ENCODE peak calls at places on chromosomes 2 and 18, in seven cellular contexts. One of them, this sample, is unnamed.

GRCh38 chr2:145815933-145816332 is 1296.0 kb upstream of the ZEB2 start:
- DNase-seq in glomerular endothelial cell: no peak
- DNase-seq in AG04449: no peak
- DNase-seq in HFFc6: no peak
- DNase-seq in activated naive CD8-positive, alpha-beta T cell treated with anti-CD3 and anti-CD28 coated beads, Interleukin-2, amount 10 ng/mL, durations not matched to agents 7 days and 5 days: no peak
- DNase-seq in NCI-H774: no peak
- DNase-seq in nephron progenitor cell: no peak
- DNase-seq in this sample: no peak

GRCh38 chr2:107745100-107745499 is 81.6 kb upstream of the RGPD4 start:
- DNase-seq in glomerular endothelial cell: no peak
- DNase-seq in AG04449: no peak
- DNase-seq in HFFc6: no peak
- DNase-seq in activated naive CD8-positive, alpha-beta T cell treated with anti-CD3 and anti-CD28 coated beads, Interleukin-2, amount 10 ng/mL, durations not matched to agents 7 days and 5 days: no peak
- DNase-seq in NCI-H774: no peak
- DNase-seq in nephron progenitor cell: no peak
- DNase-seq in this sample: no peak

GRCh38 chr2:63692002-63692606 is 103.3 kb downstream of the MDH1 start:
- DNase-seq in glomerular endothelial cell: peak; percentile 27
- DNase-seq in AG04449: no peak
- DNase-seq in HFFc6: peak; percentile 44
- DNase-seq in activated naive CD8-positive, alpha-beta T cell treated with anti-CD3 and anti-CD28 coated beads, Interleukin-2, amount 10 ng/mL, durations not matched to agents 7 days and 5 days: no peak
- DNase-seq in NCI-H774: peak; percentile 12
- DNase-seq in nephron progenitor cell: no peak
- DNase-seq in this sample: peak; percentile 5

GRCh38 chr2:58447586-58447985 is 206.5 kb upstream of the FANCL start:
- DNase-seq in glomerular endothelial cell: no peak
- DNase-seq in AG04449: no peak
- DNase-seq in HFFc6: no peak
- DNase-seq in activated naive CD8-positive, alpha-beta T cell treated with anti-CD3 and anti-CD28 coated beads, Interleukin-2, amount 10 ng/mL, durations not matched to agents 7 days and 5 days: no peak
- DNase-seq in NCI-H774: no peak
- DNase-seq in nephron progenitor cell: no peak
- DNase-seq in this sample: no peak

GRCh38 chr2:117980381-117980780 is 33.5 kb downstream of the CCDC93 start:
- DNase-seq in glomerular endothelial cell: no peak
- DNase-seq in AG04449: peak; percentile 38
- DNase-seq in HFFc6: peak; percentile 73
- DNase-seq in activated naive CD8-positive, alpha-beta T cell treated with anti-CD3 and anti-CD28 coated beads, Interleukin-2, amount 10 ng/mL, durations not matched to agents 7 days and 5 days: no peak
- DNase-seq in NCI-H774: no peak
- DNase-seq in nephron progenitor cell: no peak
- DNase-seq in this sample: no peak

GRCh38 chr2:763766-764525 is 86.7 kb upstream of the TMEM18 start:
- DNase-seq in glomerular endothelial cell: no peak
- DNase-seq in AG04449: peak; percentile 9
- DNase-seq in HFFc6: peak; percentile 10
- DNase-seq in activated naive CD8-positive, alpha-beta T cell treated with anti-CD3 and anti-CD28 coated beads, Interleukin-2, amount 10 ng/mL, durations not matched to agents 7 days and 5 days: no peak
- DNase-seq in NCI-H774: no peak
- DNase-seq in nephron progenitor cell: no peak
- DNase-seq in this sample: no peak

GRCh38 chr2:180927030-180927686 is 53.2 kb upstream of the UBE2E3 start:
- DNase-seq in glomerular endothelial cell: no peak
- DNase-seq in AG04449: no peak
- DNase-seq in HFFc6: no peak
- DNase-seq in activated naive CD8-positive, alpha-beta T cell treated with anti-CD3 and anti-CD28 coated beads, Interleukin-2, amount 10 ng/mL, durations not matched to agents 7 days and 5 days: no peak
- DNase-seq in NCI-H774: no peak
- DNase-seq in nephron progenitor cell: no peak
- DNase-seq in this sample: no peak

GRCh38 chr2:239648607-239649006 is 247.8 kb upstream of the HDAC4 start:
- DNase-seq in glomerular endothelial cell: no peak
- DNase-seq in AG04449: no peak
- DNase-seq in HFFc6: no peak
- DNase-seq in activated naive CD8-positive, alpha-beta T cell treated with anti-CD3 and anti-CD28 coated beads, Interleukin-2, amount 10 ng/mL, durations not matched to agents 7 days and 5 days: no peak
- DNase-seq in NCI-H774: no peak
- DNase-seq in nephron progenitor cell: no peak
- DNase-seq in this sample: no peak

GRCh38 chr2:111134082-111134481 is 13.4 kb downstream of the BCL2L11 start:
- DNase-seq in glomerular endothelial cell: no peak
- DNase-seq in AG04449: no peak
- DNase-seq in HFFc6: no peak
- DNase-seq in activated naive CD8-positive, alpha-beta T cell treated with anti-CD3 and anti-CD28 coated beads, Interleukin-2, amount 10 ng/mL, durations not matched to agents 7 days and 5 days: no peak
- DNase-seq in NCI-H774: no peak
- DNase-seq in nephron progenitor cell: no peak
- DNase-seq in this sample: no peak

GRCh38 chr2:100964706-100965269 is 37.3 kb upstream of the RPL31 start:
- DNase-seq in glomerular endothelial cell: no peak
- DNase-seq in AG04449: no peak
- DNase-seq in HFFc6: no peak
- DNase-seq in activated naive CD8-positive, alpha-beta T cell treated with anti-CD3 and anti-CD28 coated beads, Interleukin-2, amount 10 ng/mL, durations not matched to agents 7 days and 5 days: no peak
- DNase-seq in NCI-H774: no peak
- DNase-seq in nephron progenitor cell: no peak
- DNase-seq in this sample: no peak

GRCh38 chr2:144796956-144797355 is 277.0 kb upstream of the ZEB2 start:
- DNase-seq in glomerular endothelial cell: no peak
- DNase-seq in AG04449: no peak
- DNase-seq in HFFc6: no peak
- DNase-seq in activated naive CD8-positive, alpha-beta T cell treated with anti-CD3 and anti-CD28 coated beads, Interleukin-2, amount 10 ng/mL, durations not matched to agents 7 days and 5 days: no peak
- DNase-seq in NCI-H774: no peak
- DNase-seq in nephron progenitor cell: no peak
- DNase-seq in this sample: no peak

GRCh38 chr2:96963316-96963715 is 23.1 kb downstream of the FAM178B start:
- DNase-seq in glomerular endothelial cell: no peak
- DNase-seq in AG04449: no peak
- DNase-seq in HFFc6: no peak
- DNase-seq in activated naive CD8-positive, alpha-beta T cell treated with anti-CD3 and anti-CD28 coated beads, Interleukin-2, amount 10 ng/mL, durations not matched to agents 7 days and 5 days: no peak
- DNase-seq in NCI-H774: no peak
- DNase-seq in nephron progenitor cell: no peak
- DNase-seq in this sample: no peak

GRCh38 chr2:69202323-69202722 is 184.7 kb downstream of the GFPT1 start:
- DNase-seq in glomerular endothelial cell: no peak
- DNase-seq in AG04449: no peak
- DNase-seq in HFFc6: no peak
- DNase-seq in activated naive CD8-positive, alpha-beta T cell treated with anti-CD3 and anti-CD28 coated beads, Interleukin-2, amount 10 ng/mL, durations not matched to agents 7 days and 5 days: no peak
- DNase-seq in NCI-H774: no peak
- DNase-seq in nephron progenitor cell: no peak
- DNase-seq in this sample: no peak

GRCh38 chr2:30232801-30233130 is 1.4 kb downstream of the LBH start:
- DNase-seq in glomerular endothelial cell: no peak
- DNase-seq in AG04449: no peak
- DNase-seq in HFFc6: no peak
- DNase-seq in activated naive CD8-positive, alpha-beta T cell treated with anti-CD3 and anti-CD28 coated beads, Interleukin-2, amount 10 ng/mL, durations not matched to agents 7 days and 5 days: no peak
- DNase-seq in NCI-H774: no peak
- DNase-seq in nephron progenitor cell: no peak
- DNase-seq in this sample: no peak

GRCh38 chr18:47877892-47878291 is 52.6 kb downstream of the SMAD2 start:
- DNase-seq in glomerular endothelial cell: no peak
- DNase-seq in AG04449: no peak
- DNase-seq in HFFc6: no peak
- DNase-seq in activated naive CD8-positive, alpha-beta T cell treated with anti-CD3 and anti-CD28 coated beads, Interleukin-2, amount 10 ng/mL, durations not matched to agents 7 days and 5 days: no peak
- DNase-seq in NCI-H774: no peak
- DNase-seq in nephron progenitor cell: no peak
- DNase-seq in this sample: no peak

GRCh38 chr2:174003635-174004310 is 38.6 kb upstream of the SP3 start:
- DNase-seq in glomerular endothelial cell: no peak
- DNase-seq in AG04449: no peak
- DNase-seq in HFFc6: no peak
- DNase-seq in activated naive CD8-positive, alpha-beta T cell treated with anti-CD3 and anti-CD28 coated beads, Interleukin-2, amount 10 ng/mL, durations not matched to agents 7 days and 5 days: no peak
- DNase-seq in NCI-H774: no peak
- DNase-seq in nephron progenitor cell: no peak
- DNase-seq in this sample: no peak

GRCh38 chr2:200367155-200367554 is 60.7 kb downstream of the SPATS2L start:
- DNase-seq in glomerular endothelial cell: no peak
- DNase-seq in AG04449: no peak
- DNase-seq in HFFc6: no peak
- DNase-seq in activated naive CD8-positive, alpha-beta T cell treated with anti-CD3 and anti-CD28 coated beads, Interleukin-2, amount 10 ng/mL, durations not matched to agents 7 days and 5 days: no peak
- DNase-seq in NCI-H774: no peak
- DNase-seq in nephron progenitor cell: peak; percentile 30
- DNase-seq in this sample: no peak

GRCh38 chr2:42360493-42360889 is 526 bp downstream of the COX7A2L start:
- DNase-seq in glomerular endothelial cell: no peak
- DNase-seq in AG04449: no peak
- DNase-seq in HFFc6: no peak
- DNase-seq in activated naive CD8-positive, alpha-beta T cell treated with anti-CD3 and anti-CD28 coated beads, Interleukin-2, amount 10 ng/mL, durations not matched to agents 7 days and 5 days: no peak
- DNase-seq in NCI-H774: no peak
- DNase-seq in nephron progenitor cell: no peak
- DNase-seq in this sample: no peak

GRCh38 chr18:7459851-7460774 is 107.0 kb upstream of the PTPRM start:
- DNase-seq in glomerular endothelial cell: no peak
- DNase-seq in AG04449: no peak
- DNase-seq in HFFc6: no peak
- DNase-seq in activated naive CD8-positive, alpha-beta T cell treated with anti-CD3 and anti-CD28 coated beads, Interleukin-2, amount 10 ng/mL, durations not matched to agents 7 days and 5 days: no peak
- DNase-seq in NCI-H774: no peak
- DNase-seq in nephron progenitor cell: peak; percentile 39
- DNase-seq in this sample: no peak

GRCh38 chr18:48222118-48222517 is 187.1 kb downstream of the ZBTB7C start:
- DNase-seq in glomerular endothelial cell: no peak
- DNase-seq in AG04449: no peak
- DNase-seq in HFFc6: no peak
- DNase-seq in activated naive CD8-positive, alpha-beta T cell treated with anti-CD3 and anti-CD28 coated beads, Interleukin-2, amount 10 ng/mL, durations not matched to agents 7 days and 5 days: no peak
- DNase-seq in NCI-H774: peak; percentile 91
- DNase-seq in nephron progenitor cell: no peak
- DNase-seq in this sample: peak; percentile 65

GRCh38 chr2:241818229-241818942 is 9.4 kb downstream of the NEU4 start:
- DNase-seq in glomerular endothelial cell: no peak
- DNase-seq in AG04449: no peak
- DNase-seq in HFFc6: no peak
- DNase-seq in activated naive CD8-positive, alpha-beta T cell treated with anti-CD3 and anti-CD28 coated beads, Interleukin-2, amount 10 ng/mL, durations not matched to agents 7 days and 5 days: peak; percentile 23
- DNase-seq in NCI-H774: no peak
- DNase-seq in nephron progenitor cell: no peak
- DNase-seq in this sample: no peak

GRCh38 chr2:101963198-101963597 is 28.6 kb upstream of the IL1R2 start:
- DNase-seq in glomerular endothelial cell: no peak
- DNase-seq in AG04449: no peak
- DNase-seq in HFFc6: no peak
- DNase-seq in activated naive CD8-positive, alpha-beta T cell treated with anti-CD3 and anti-CD28 coated beads, Interleukin-2, amount 10 ng/mL, durations not matched to agents 7 days and 5 days: no peak
- DNase-seq in NCI-H774: no peak
- DNase-seq in nephron progenitor cell: no peak
- DNase-seq in this sample: no peak

GRCh38 chr18:51153659-51154371 is 43.7 kb downstream of the MEX3C start:
- DNase-seq in glomerular endothelial cell: no peak
- DNase-seq in AG04449: no peak
- DNase-seq in HFFc6: no peak
- DNase-seq in activated naive CD8-positive, alpha-beta T cell treated with anti-CD3 and anti-CD28 coated beads, Interleukin-2, amount 10 ng/mL, durations not matched to agents 7 days and 5 days: peak; percentile 68
- DNase-seq in NCI-H774: no peak
- DNase-seq in nephron progenitor cell: no peak
- DNase-seq in this sample: no peak

GRCh38 chr18:56738184-56738583 is 87.0 kb downstream of the WDR7 start:
- DNase-seq in glomerular endothelial cell: no peak
- DNase-seq in AG04449: no peak
- DNase-seq in HFFc6: no peak
- DNase-seq in activated naive CD8-positive, alpha-beta T cell treated with anti-CD3 and anti-CD28 coated beads, Interleukin-2, amount 10 ng/mL, durations not matched to agents 7 days and 5 days: no peak
- DNase-seq in NCI-H774: no peak
- DNase-seq in nephron progenitor cell: no peak
- DNase-seq in this sample: no peak

GRCh38 chr18:24560511-24560981 is 100.1 kb downstream of the HRH4 start:
- DNase-seq in glomerular endothelial cell: no peak
- DNase-seq in AG04449: no peak
- DNase-seq in HFFc6: no peak
- DNase-seq in activated naive CD8-positive, alpha-beta T cell treated with anti-CD3 and anti-CD28 coated beads, Interleukin-2, amount 10 ng/mL, durations not matched to agents 7 days and 5 days: no peak
- DNase-seq in NCI-H774: no peak
- DNase-seq in nephron progenitor cell: peak; percentile 31
- DNase-seq in this sample: no peak

GRCh38 chr2:116980354-116980753 is 834.1 kb upstream of the DDX18 start:
- DNase-seq in glomerular endothelial cell: no peak
- DNase-seq in AG04449: no peak
- DNase-seq in HFFc6: no peak
- DNase-seq in activated naive CD8-positive, alpha-beta T cell treated with anti-CD3 and anti-CD28 coated beads, Interleukin-2, amount 10 ng/mL, durations not matched to agents 7 days and 5 days: no peak
- DNase-seq in NCI-H774: peak; percentile 15
- DNase-seq in nephron progenitor cell: no peak
- DNase-seq in this sample: no peak

GRCh38 chr2:86224645-86225355 is 25.5 kb downstream of the MRPL35 start:
- DNase-seq in glomerular endothelial cell: no peak
- DNase-seq in AG04449: no peak
- DNase-seq in HFFc6: no peak
- DNase-seq in activated naive CD8-positive, alpha-beta T cell treated with anti-CD3 and anti-CD28 coated beads, Interleukin-2, amount 10 ng/mL, durations not matched to agents 7 days and 5 days: no peak
- DNase-seq in NCI-H774: no peak
- DNase-seq in nephron progenitor cell: no peak
- DNase-seq in this sample: no peak

GRCh38 chr18:1585881-1586488 is 681.3 kb downstream of the ADCYAP1 start:
- DNase-seq in glomerular endothelial cell: no peak
- DNase-seq in AG04449: no peak
- DNase-seq in HFFc6: peak; percentile 28
- DNase-seq in activated naive CD8-positive, alpha-beta T cell treated with anti-CD3 and anti-CD28 coated beads, Interleukin-2, amount 10 ng/mL, durations not matched to agents 7 days and 5 days: no peak
- DNase-seq in NCI-H774: peak; percentile 52
- DNase-seq in nephron progenitor cell: peak; percentile 10
- DNase-seq in this sample: no peak

GRCh38 chr2:108616731-108617161 is 82.5 kb downstream of the LIMS1 start:
- DNase-seq in glomerular endothelial cell: no peak
- DNase-seq in AG04449: no peak
- DNase-seq in HFFc6: peak; percentile 60
- DNase-seq in activated naive CD8-positive, alpha-beta T cell treated with anti-CD3 and anti-CD28 coated beads, Interleukin-2, amount 10 ng/mL, durations not matched to agents 7 days and 5 days: no peak
- DNase-seq in NCI-H774: peak; percentile 51
- DNase-seq in nephron progenitor cell: no peak
- DNase-seq in this sample: peak; percentile 33

GRCh38 chr2:3185256-3185655 is 192.4 kb downstream of the EIPR1 start:
- DNase-seq in glomerular endothelial cell: no peak
- DNase-seq in AG04449: no peak
- DNase-seq in HFFc6: no peak
- DNase-seq in activated naive CD8-positive, alpha-beta T cell treated with anti-CD3 and anti-CD28 coated beads, Interleukin-2, amount 10 ng/mL, durations not matched to agents 7 days and 5 days: no peak
- DNase-seq in NCI-H774: no peak
- DNase-seq in nephron progenitor cell: no peak
- DNase-seq in this sample: no peak

GRCh38 chr2:213834331-213834730 is 550.1 kb downstream of the SPAG16 start:
- DNase-seq in glomerular endothelial cell: no peak
- DNase-seq in AG04449: peak; percentile 28
- DNase-seq in HFFc6: peak; percentile 80
- DNase-seq in activated naive CD8-positive, alpha-beta T cell treated with anti-CD3 and anti-CD28 coated beads, Interleukin-2, amount 10 ng/mL, durations not matched to agents 7 days and 5 days: no peak
- DNase-seq in NCI-H774: no peak
- DNase-seq in nephron progenitor cell: no peak
- DNase-seq in this sample: no peak

GRCh38 chr2:197168705-197169104 is 141.9 kb downstream of the ANKRD44 start:
- DNase-seq in glomerular endothelial cell: peak; percentile 58
- DNase-seq in AG04449: no peak
- DNase-seq in HFFc6: peak; percentile 46
- DNase-seq in activated naive CD8-positive, alpha-beta T cell treated with anti-CD3 and anti-CD28 coated beads, Interleukin-2, amount 10 ng/mL, durations not matched to agents 7 days and 5 days: peak; percentile 59
- DNase-seq in NCI-H774: peak; percentile 29
- DNase-seq in nephron progenitor cell: peak; percentile 71
- DNase-seq in this sample: peak; percentile 83

GRCh38 chr18:31649894-31650719 is 34.3 kb downstream of the B4GALT6 start:
- DNase-seq in glomerular endothelial cell: no peak
- DNase-seq in AG04449: no peak
- DNase-seq in HFFc6: no peak
- DNase-seq in activated naive CD8-positive, alpha-beta T cell treated with anti-CD3 and anti-CD28 coated beads, Interleukin-2, amount 10 ng/mL, durations not matched to agents 7 days and 5 days: no peak
- DNase-seq in NCI-H774: no peak
- DNase-seq in nephron progenitor cell: no peak
- DNase-seq in this sample: no peak

GRCh38 chr18:68564348-68564747 is 150.6 kb downstream of the TMX3 start:
- DNase-seq in glomerular endothelial cell: no peak
- DNase-seq in AG04449: no peak
- DNase-seq in HFFc6: no peak
- DNase-seq in activated naive CD8-positive, alpha-beta T cell treated with anti-CD3 and anti-CD28 coated beads, Interleukin-2, amount 10 ng/mL, durations not matched to agents 7 days and 5 days: no peak
- DNase-seq in NCI-H774: no peak
- DNase-seq in nephron progenitor cell: no peak
- DNase-seq in this sample: no peak

GRCh38 chr2:150143087-150143536 is 344.4 kb downstream of the RND3 start:
- DNase-seq in glomerular endothelial cell: no peak
- DNase-seq in AG04449: no peak
- DNase-seq in HFFc6: peak; percentile 77
- DNase-seq in activated naive CD8-positive, alpha-beta T cell treated with anti-CD3 and anti-CD28 coated beads, Interleukin-2, amount 10 ng/mL, durations not matched to agents 7 days and 5 days: no peak
- DNase-seq in NCI-H774: no peak
- DNase-seq in nephron progenitor cell: no peak
- DNase-seq in this sample: no peak

GRCh38 chr18:11119962-11120361 is 29.4 kb downstream of the PIEZO2 start:
- DNase-seq in glomerular endothelial cell: no peak
- DNase-seq in AG04449: no peak
- DNase-seq in HFFc6: peak; percentile 45
- DNase-seq in activated naive CD8-positive, alpha-beta T cell treated with anti-CD3 and anti-CD28 coated beads, Interleukin-2, amount 10 ng/mL, durations not matched to agents 7 days and 5 days: no peak
- DNase-seq in NCI-H774: no peak
- DNase-seq in nephron progenitor cell: no peak
- DNase-seq in this sample: no peak

GRCh38 chr2:36596397-36596796 is 1.6 kb downstream of the FEZ2 start:
- DNase-seq in glomerular endothelial cell: no peak
- DNase-seq in AG04449: no peak
- DNase-seq in HFFc6: no peak
- DNase-seq in activated naive CD8-positive, alpha-beta T cell treated with anti-CD3 and anti-CD28 coated beads, Interleukin-2, amount 10 ng/mL, durations not matched to agents 7 days and 5 days: no peak
- DNase-seq in NCI-H774: no peak
- DNase-seq in nephron progenitor cell: no peak
- DNase-seq in this sample: no peak